ENCODE peak calls at places on chromosomes 13 and 19, in six cellular contexts. G, M, I, F, U and C are unnamed samples.

GRCh38 chr13:74761794-74762193 is 627.6 kb upstream of the KLF12 start:
- DNase-seq in G (no peak), M (no peak), I (no peak), F (no peak), U (no peak), C (peak)

GRCh38 chr19:6362351-6362801 is 1.0 kb downstream of the CLPP start:
- DNase-seq in G (no peak), M (peak), I (no peak), F (no peak), U (no peak), C (no peak)

GRCh38 chr19:22427587-22428298 is 5.6 kb upstream of the ZNF98 start:
- DNase-seq in G (no peak), M (no peak), I (no peak), F (no peak), U (no peak), C (no peak)

GRCh38 chr19:17902701-17903100 is 30.1 kb upstream of the CCDC124 start:
- DNase-seq in G (peak), M (peak), I (no peak), F (no peak), U (no peak), C (peak)

GRCh38 chr13:103815619-103816018 is 749.4 kb upstream of the SLC10A2 start:
- DNase-seq in G (no peak), M (no peak), I (no peak), F (no peak), U (no peak), C (no peak)

GRCh38 chr13:67296511-67296910 is 66.4 kb upstream of the PCDH9 start:
- DNase-seq in G (peak), M (no peak), I (no peak), F (no peak), U (no peak), C (no peak)

GRCh38 chr19:1618157-1619093 is 13.2 kb upstream of the UQCR11 start:
- DNase-seq in G (peak), M (peak), I (no peak), F (peak), U (peak), C (no peak)

GRCh38 chr19:17398902-17399527 is 5.0 kb upstream of the CCDC194 start:
- DNase-seq in G (no peak), M (no peak), I (no peak), F (no peak), U (no peak), C (no peak)

GRCh38 chr13:32426191-32426980 is 1.5 kb downstream of the N4BP2L1 start:
- DNase-seq in G (no peak), M (peak), I (no peak), F (no peak), U (peak), C (no peak)

GRCh38 chr19:11052391-11052790 is 36.9 kb upstream of the LDLR start:
- DNase-seq in G (no peak), M (no peak), I (no peak), F (no peak), U (no peak), C (no peak)

GRCh38 chr13:23570931-23571330 is 719 bp downstream of the TNFRSF19 start:
- DNase-seq in G (no peak), M (no peak), I (no peak), F (no peak), U (no peak), C (no peak)

GRCh38 chr19:18110833-18111232 is 13.3 kb downstream of the MAST3 start:
- DNase-seq in G (no peak), M (no peak), I (no peak), F (no peak), U (no peak), C (no peak)

GRCh38 chr13:25489238-25489637 is 117.5 kb downstream of the ATP8A2 start:
- DNase-seq in G (no peak), M (no peak), I (no peak), F (peak), U (peak), C (no peak)

GRCh38 chr13:18949970-18950369 is 231.7 kb downstream of the TUBA3C start:
- DNase-seq in G (no peak), M (no peak), I (no peak), F (no peak), U (no peak), C (no peak)

GRCh38 chr13:105952233-105952767 is 583.2 kb downstream of the EFNB2 start:
- DNase-seq in G (no peak), M (no peak), I (no peak), F (no peak), U (no peak), C (no peak)

GRCh38 chr19:42334697-42335373 is 9.4 kb downstream of the MEGF8 start:
- DNase-seq in G (no peak), M (no peak), I (no peak), F (no peak), U (no peak), C (no peak)

GRCh38 chr13:77215543-77215942 is 111.4 kb downstream of the MYCBP2 start:
- DNase-seq in G (no peak), M (no peak), I (no peak), F (no peak), U (no peak), C (no peak)

GRCh38 chr13:39604736-39605135 is 1.7 kb upstream of the LHFPL6 start:
- DNase-seq in G (no peak), M (no peak), I (no peak), F (no peak), U (no peak), C (no peak)

GRCh38 chr19:2775556-2776430 is 7.3 kb downstream of the SGTA start:
- DNase-seq in G (peak), M (peak), I (peak), F (no peak), U (no peak), C (no peak)

GRCh38 chr13:98103942-98104880 is 38.7 kb upstream of the FARP1 start:
- DNase-seq in G (no peak), M (no peak), I (no peak), F (no peak), U (no peak), C (no peak)
- TF ChIP-seq CTCF in G (peak), M (no peak), I (no peak), F (peak), U (peak), C (peak)

GRCh38 chr19:13102666-13103584 is at the start of gene LYL1:
- DNase-seq in G (no peak), M (no peak), I (peak), F (peak), U (peak), C (no peak)

GRCh38 chr19:13102416-13102665 is 317 bp downstream of the LYL1 start:
- DNase-seq in G (no peak), M (no peak), I (no peak), F (no peak), U (no peak), C (no peak)

GRCh38 chr19:13104848-13105646 is 2.4 kb upstream of the LYL1 start:
- DNase-seq in G (no peak), M (no peak), I (no peak), F (no peak), U (no peak), C (no peak)

GRCh38 chr19:13103585-13103923 is 896 bp upstream of the LYL1 start:
- DNase-seq in G (no peak), M (no peak), I (no peak), F (no peak), U (no peak), C (no peak)

DNA sequence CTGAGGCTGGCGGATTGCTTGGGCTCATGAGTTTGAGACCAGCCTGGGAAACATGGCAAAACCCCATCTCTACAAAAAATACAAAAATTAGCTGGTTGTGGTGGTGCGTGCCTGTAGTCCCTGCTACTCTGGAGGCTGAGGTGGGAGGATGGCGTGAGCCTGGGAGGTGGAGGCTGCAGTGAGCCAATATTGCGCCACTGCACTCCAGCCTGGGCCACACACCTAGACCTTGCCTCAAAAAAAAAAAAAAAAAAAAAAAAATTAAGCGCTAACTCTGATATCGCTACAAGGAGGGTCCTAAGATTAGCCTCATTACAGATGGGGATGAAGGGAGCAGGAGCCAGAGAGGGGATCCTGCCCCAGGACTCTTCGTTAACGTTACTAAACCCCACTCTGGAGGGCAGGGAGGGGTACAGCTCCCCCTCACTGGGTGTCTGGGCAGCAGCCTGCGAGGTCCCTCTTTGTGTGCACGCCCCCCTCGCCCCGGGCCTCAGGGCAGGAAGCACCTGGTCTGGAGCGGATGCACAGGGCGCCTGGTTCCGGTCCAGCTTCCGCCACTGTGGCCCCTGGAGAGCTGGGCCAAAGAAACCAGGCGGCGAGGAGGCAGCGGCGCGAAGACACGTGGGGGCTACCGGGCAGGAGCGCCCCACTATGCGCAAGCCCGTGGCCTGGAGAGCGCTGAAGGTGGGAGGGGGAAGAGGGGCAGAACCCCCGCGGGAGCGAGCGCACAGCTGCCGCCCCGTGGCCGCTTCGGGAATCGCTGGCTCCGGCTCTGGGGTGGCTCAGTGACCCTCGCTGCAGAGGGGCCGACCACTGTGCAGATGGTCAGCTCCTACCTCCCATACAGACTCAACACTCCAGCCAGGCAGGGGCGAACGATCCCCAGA is 1.5 kb upstream of the LYL1 start:
- DNase-seq in G (no peak), M (peak), I (peak), F (peak), U (peak), C (no peak)
- H3K4me3 ChIP-seq in G (no peak), M (no peak), I (peak), F (no peak), U (no peak), C (no peak)

GRCh38 chr13:51665456-51665855 is 81.2 kb downstream of the WDFY2 start:
- DNase-seq in G (no peak), M (no peak), I (no peak), F (no peak), U (no peak), C (no peak)
- TF ChIP-seq CTCF in G (no peak), M (no peak), I (no peak), F (no peak), U (no peak), C (no peak)

DNA sequence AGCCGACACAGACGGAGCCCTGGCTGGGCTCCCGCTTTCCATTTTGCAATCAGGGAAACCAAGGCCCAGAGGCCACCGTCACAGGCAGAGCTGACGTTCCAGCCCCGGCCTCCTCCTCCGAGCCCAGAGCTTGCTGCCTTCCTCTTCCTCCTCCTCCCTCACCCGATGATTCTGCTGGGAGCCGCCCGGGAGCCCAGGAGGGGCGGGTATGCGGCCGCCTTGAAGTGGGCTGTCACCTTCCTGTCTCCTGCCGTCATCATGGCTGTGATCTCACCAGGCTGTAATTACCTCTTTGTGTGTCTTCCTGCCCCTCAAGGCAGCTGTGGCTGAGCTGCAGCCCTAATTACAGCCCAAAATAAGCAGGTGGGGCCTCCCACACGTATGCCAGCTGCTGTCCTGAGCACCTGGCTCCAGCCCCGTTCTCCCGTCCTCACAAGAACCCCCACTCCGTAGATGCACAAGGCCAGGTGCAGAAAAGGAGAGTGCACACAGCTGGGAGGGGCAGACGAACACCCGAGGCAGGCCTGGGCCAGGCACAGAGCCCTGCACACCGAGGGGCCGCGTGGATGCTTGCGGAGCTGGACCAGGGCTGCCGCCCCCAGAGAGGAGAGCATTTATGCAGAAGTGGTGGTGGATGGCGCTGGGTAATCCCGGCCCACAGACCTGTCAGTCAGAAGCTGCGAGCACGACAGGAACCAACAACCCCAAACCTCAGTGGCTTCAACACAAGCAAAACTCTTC is 4.0 kb downstream of the TPGS1 start:
- DNase-seq in G (no peak), M (peak), I (no peak), F (peak), U (peak), C (no peak)
- H3K4me3 ChIP-seq in G (no peak), M (no peak), I (peak), F (peak), U (no peak), C (no peak)

GRCh38 chr19:19737559-19738332 is 4.8 kb upstream of the ZNF14 start:
- DNase-seq in G (no peak), M (no peak), I (no peak), F (no peak), U (no peak), C (no peak)

GRCh38 chr19:19738564-19738963 is 5.7 kb upstream of the ZNF14 start:
- DNase-seq in G (no peak), M (no peak), I (no peak), F (no peak), U (no peak), C (no peak)

GRCh38 chr19:19732579-19733501 is at the start of gene ZNF14:
- DNase-seq in G (peak), M (peak), I (peak), F (peak), U (peak), C (peak)
- TF ChIP-seq CTCF in G (peak), M (peak), I (no peak), F (peak), U (peak), C (peak)

DNA sequence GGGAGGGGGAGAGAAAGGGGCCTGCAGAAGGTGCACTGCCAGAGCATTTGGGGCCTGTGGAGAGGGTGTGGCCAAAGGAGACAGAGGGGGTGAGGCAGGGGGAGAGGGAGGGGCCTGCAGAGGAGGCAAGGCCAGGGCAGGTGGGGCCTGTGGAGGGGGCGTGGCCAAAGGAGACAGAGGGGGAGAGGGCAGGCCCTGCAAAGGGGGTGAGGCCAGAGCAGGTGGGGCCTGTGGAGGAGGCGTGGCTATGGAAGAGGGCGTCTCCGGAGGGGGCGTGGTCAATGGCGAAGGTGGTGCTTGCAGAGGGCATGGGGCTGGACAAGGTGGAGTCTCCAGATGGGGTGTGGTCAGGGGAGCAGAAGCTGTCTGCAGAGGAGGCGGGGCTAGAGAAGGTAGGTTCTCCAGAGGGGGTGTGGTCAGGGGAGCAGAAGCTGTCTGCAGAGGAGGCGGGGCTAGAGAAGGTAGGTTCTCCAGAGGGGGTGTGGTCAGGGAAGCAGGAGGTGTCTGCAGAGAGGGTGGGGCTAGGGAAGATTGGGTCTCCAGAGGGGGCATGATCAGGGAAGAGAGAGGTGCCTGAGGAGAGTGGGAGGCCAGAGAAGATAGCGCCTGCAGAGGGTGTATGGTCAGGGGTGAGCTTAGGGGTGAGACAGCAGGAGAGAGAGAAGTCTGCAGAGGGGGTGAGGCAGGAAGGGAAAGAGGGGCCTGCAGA is 3.5 kb downstream of the PRR36 start:
- DNase-seq in G (no peak), M (peak), I (peak), F (peak), U (peak), C (no peak)
- H3K4me3 ChIP-seq in G (no peak), M (no peak), I (no peak), F (peak), U (no peak), C (no peak)

GRCh38 chr19:36139473-36140288 is at the start of gene CAPNS1:
- DNase-seq in G (peak), M (peak), I (peak), F (peak), U (peak), C (peak)
- TF ChIP-seq CTCF in G (no peak), M (peak), I (no peak), F (peak), U (peak), C (peak)

DNA sequence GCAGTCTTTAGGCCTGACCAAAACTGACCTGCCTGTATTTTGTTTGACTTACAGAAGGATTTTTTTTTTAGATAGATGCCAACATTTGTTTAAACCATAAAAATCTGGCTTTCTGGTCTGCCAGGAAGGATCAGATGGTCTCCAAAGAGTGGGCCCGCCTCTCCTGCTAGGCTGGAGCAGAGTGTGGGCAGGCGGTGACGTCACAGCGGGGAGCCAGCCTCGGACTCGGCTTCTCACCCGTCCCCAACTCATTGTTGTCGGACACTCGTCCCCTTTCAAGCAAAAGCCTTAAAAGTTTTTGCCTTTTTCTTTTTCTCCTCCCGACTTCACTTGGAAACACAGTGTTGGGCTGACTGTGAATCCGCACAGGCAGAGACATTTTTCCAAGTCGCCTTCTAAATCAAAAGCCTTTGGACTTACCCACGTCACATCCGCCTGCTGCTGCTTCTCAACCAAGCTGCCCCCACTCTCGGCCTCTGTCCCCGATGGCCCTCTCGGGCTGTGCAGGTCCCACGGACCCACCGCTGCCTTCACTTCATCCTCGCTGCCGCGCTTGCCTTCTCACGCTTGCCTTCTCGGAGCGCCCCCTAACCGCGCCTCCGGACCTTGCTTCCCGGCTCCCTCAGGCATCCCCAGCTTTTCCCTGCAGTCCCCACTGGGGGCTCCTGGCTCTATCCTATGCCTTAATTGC is 4.1 kb upstream of the ZNF135 start:
- DNase-seq in G (no peak), M (no peak), I (no peak), F (peak), U (peak), C (no peak)
- H3K4me3 ChIP-seq in G (peak), M (no peak), I (peak), F (no peak), U (no peak), C (peak)